ENCODE peak calls at places on chromosomes 4 and X, in five cellular contexts. M, N, J, Q and U are unnamed samples.

GRCh38 chrX:110408949-110409588 is 50.4 kb downstream of the RTL9 start:
- DNase-seq in N (no peak), M (no peak), J (no peak), Q (no peak), U (no peak)

GRCh38 chr4:173365359-173365996 is 5.3 kb upstream of the SAP30 start:
- DNase-seq in M (peak; percentile 38), N (no peak), J (no peak), Q (no peak), U (no peak)

GRCh38 chrX:3728454-3728853 is 15.0 kb upstream of the PRKX start:
- DNase-seq in J (no peak), Q (no peak), N (peak; percentile 37), M (no peak), U (no peak)

GRCh38 chrX:153970398-153971123 is 1.1 kb downstream of the HCFC1 start:
- DNase-seq in M (peak; percentile 53), Q (peak; percentile 68), N (peak; percentile 72), J (no peak), U (no peak)

GRCh38 chr4:139950568-139950967 is 203.4 kb downstream of the MAML3 start:
- DNase-seq in M (no peak), Q (no peak), N (peak; percentile 88), J (no peak), U (no peak)

GRCh38 chr4:183601381-183601780 is 57.6 kb downstream of the RWDD4 start:
- DNase-seq in Q (no peak), J (no peak), M (no peak), N (no peak), U (no peak)

GRCh38 chr4:721261-722171 is 15.9 kb downstream of the PCGF3 start:
- DNase-seq in Q (no peak), N (no peak), M (peak; percentile 67), J (no peak), U (no peak)

GRCh38 chr4:77012726-77013125 is 63.1 kb downstream of the CCNI start:
- DNase-seq in N (no peak), J (no peak), M (no peak), Q (peak; percentile 49), U (no peak)

GRCh38 chrX:134753185-134754008 is 95.1 kb upstream of the PLAC1 start:
- DNase-seq in M (no peak), Q (no peak), N (no peak), J (no peak), U (no peak)

GRCh38 chr4:13511101-13511500 is 27.0 kb upstream of the RAB28 start:
- DNase-seq in M (no peak), N (no peak), Q (no peak), J (no peak), U (no peak)

GRCh38 chrX:63656871-63657580 is 128.0 kb downstream of the ARHGEF9 start:
- DNase-seq in J (no peak), N (peak; percentile 59), M (no peak), Q (peak; percentile 54), U (no peak)

GRCh38 chr4:21413807-21414370 is 534.7 kb downstream of the KCNIP4 start:
- DNase-seq in N (no peak), J (no peak), Q (no peak), M (no peak), U (no peak)

GRCh38 chrX:19593684-19594083 is 78.4 kb upstream of the MAP3K15 start:
- DNase-seq in Q (no peak), M (no peak), J (no peak), N (no peak), U (no peak)

GRCh38 chr4:6618386-6619115 is 21.9 kb upstream of the MRFAP1 start:
- DNase-seq in N (no peak), M (no peak), J (no peak), Q (peak; percentile 29), U (no peak)

GRCh38 chr4:143352052-143352451 is 15.4 kb downstream of the GAB1 start:
- DNase-seq in J (no peak), Q (no peak), M (peak; percentile 65), N (peak; percentile 64), U (no peak)

GRCh38 chr4:159041058-159042034 is 61.5 kb upstream of the RAPGEF2 start:
- DNase-seq in Q (no peak), M (no peak), N (no peak), J (no peak), U (no peak)

GRCh38 chr4:55949480-55949802 is 696 bp downstream of the CEP135 start:
- DNase-seq in J (no peak), N (no peak), Q (no peak), M (no peak), U (no peak)

GRCh38 chr4:86898562-86898961 is 6.3 kb upstream of the C4orf36 start:
- DNase-seq in N (no peak), Q (no peak), J (no peak), M (no peak), U (no peak)

GRCh38 chrX:110051559-110051958 is 48.6 kb downstream of the TMEM164 start:
- DNase-seq in M (no peak), Q (no peak), J (no peak), N (no peak), U (no peak)

GRCh38 chr4:142463195-142463594 is 382.9 kb downstream of the INPP4B start:
- DNase-seq in Q (no peak), J (no peak), M (no peak), N (no peak), U (no peak)

GRCh38 chr4:136329042-136329662 is 1203.1 kb downstream of the PCDH18 start:
- DNase-seq in M (no peak), J (no peak), N (no peak), Q (no peak), U (no peak)

DNA sequence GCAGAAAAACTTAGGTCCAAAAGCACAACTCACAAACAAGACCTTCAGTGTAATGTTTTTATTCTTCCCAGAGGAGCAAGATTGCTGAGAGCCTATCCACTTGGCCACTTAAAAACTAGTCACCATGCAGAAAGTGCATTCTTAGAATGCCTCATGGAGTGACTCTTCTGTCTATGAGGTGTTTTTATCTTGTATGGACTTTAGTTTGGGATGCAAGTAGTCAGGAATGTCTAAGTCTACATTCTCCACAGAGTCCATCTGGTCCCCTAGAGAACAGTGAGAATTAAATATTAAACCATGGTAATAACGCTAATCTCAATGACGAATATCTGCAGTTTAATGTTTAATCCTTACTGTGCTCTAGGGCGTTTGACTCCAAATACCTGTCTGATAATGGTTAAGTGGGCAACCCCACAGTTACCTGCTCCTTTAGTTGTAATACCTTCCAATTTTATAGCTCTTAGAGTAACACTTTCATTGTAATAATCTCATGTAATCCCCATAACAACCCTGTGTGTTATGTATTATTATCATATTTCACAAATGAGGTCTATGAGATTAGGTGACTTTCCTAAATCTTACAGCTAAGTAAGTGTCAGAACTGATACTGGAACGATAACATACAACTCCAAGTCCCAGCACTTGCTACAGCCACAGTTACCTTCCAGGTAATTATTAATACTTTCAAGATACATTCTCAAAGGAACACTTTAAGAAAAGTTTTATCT is 235.6 kb upstream of the JADE1 start:
- DNase-seq in Q (no peak), N (peak; percentile 51), J (no peak), M (no peak), U (peak; percentile 69)
- H3K4me1 ChIP-seq in Q (no peaks in the 10 kb centered on the region), N (peaks cover 35% of the 10 kb centered on the region), J (peaks cover 28% of the 10 kb centered on the region), M (no peaks in the 10 kb centered on the region), U (peaks cover 41% of the 10 kb centered on the region)

DNA sequence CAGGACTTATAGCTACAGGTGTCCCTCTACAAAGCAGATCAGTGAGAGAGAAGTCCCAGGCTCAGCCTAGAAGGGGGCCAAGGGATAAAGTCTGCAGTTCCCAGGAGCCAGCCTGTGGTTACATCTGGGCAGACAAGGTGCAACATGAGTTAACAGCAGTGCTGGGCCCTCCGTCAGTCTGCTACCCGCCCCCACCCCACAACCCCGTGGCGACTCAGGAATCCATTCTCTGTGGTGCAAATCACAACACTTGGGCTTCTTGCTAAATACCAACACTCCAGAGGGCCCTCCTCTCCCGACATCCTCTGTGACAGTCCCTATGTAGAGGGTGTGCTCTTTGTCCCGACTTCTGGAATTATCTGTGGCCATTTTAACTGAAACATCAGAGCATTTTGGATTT is 13.8 kb downstream of the GPM6B start:
- DNase-seq in Q (no peak), N (no peak), J (no peak), M (no peak), U (no peak)
- H3K9me3 ChIP-seq in Q (no peaks in the 10 kb centered on the region), N (no peaks in the 10 kb centered on the region), J (no peaks in the 10 kb centered on the region), M (no peaks in the 10 kb centered on the region), U (no peaks in the 10 kb centered on the region)

DNA sequence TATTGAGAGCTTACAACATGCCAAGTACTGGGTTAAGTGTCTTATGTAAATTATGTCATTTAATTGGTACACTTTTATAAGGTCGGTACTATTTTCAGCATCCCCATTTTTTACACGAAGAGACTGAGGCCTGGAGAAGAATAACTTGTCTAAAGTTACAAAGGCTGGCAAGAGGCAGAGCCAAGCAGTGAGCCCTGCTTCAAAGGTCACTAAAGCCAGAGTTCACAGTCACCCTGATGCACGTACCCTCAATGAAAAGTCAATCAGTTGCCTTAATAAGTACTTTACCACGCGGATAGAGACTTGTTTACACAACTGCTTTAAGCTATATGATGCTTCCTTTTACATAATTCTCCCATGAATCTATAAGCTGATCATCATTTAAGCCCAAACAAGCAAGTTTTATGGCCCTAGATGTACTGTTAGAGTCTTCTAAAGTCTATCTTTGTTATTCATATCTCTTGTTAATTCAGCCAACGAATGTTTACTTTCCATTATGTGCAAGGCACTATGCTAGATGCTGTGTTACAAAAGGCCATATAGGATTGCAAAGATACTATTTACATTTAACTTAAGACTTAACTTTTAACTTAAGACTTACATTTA is 57.4 kb downstream of the SEL1L3 start:
- DNase-seq in J (no peak), Q (no peak), M (no peak), N (no peak), U (no peak)
- H3K4me3 ChIP-seq in J (no peak overlapping the region), Q (no peak overlapping the region), M (no peak overlapping the region), N (no peak overlapping the region), U (no peak overlapping the region)

DNA sequence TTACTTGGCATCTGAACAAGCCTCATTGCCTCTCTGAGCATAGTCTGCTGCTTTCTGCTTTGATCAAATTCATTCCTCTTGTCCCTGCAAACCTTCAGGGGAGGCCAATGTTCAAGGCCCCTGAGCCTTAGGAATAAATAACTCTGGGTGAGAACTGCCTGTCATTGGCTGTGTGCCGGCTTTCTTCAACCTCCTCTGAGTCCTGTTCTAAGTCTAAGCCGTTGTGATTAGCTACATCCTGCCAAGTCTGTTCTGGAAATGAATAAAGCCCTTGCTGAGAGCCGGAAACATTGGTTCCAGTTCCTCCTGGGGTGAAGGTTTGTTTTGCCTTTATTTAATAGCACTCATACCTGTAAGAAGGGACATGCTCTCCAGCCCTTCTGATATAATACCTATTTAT is 13.8 kb downstream of the RNF4 start:
- DNase-seq in Q (no peak), J (peak; percentile 49), N (no peak), M (peak; percentile 45), U (no peak)
- H3K4me1 ChIP-seq in Q (no peaks in the 10 kb centered on the region), J (peaks cover 67% of the 10 kb centered on the region), N (no peaks in the 10 kb centered on the region), M (peaks cover 51% of the 10 kb centered on the region), U (peaks cover 7% of the 10 kb centered on the region)

DNA sequence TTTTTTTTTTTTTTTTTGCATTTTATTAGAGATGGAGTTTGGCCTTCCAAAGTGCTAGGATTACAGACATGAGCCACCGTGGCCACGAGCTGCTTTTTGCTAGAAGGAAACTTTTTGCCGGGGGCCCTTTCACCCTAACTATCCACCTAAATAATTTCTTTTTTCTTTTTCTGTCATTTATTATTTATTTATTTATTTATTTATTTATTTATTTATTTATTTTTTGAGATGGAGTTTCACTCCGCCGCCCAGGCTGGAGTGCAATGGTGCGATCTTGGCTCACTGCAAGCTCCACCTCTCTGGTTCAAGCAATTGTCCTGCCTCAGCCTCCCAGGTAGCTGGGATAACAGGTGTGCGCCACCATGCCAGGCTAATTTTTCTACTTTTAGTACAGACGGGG is 303.9 kb downstream of the ASMT start:
- DNase-seq in J (no peak), N (no peak), Q (no peak), M (no peak), U (no peak)
- H3K9me3 ChIP-seq in J (no peaks in the 10 kb centered on the region), N (no peaks in the 10 kb centered on the region), Q (no peaks in the 10 kb centered on the region), M (no peaks in the 10 kb centered on the region), U (no peaks in the 10 kb centered on the region)